ENCODE peak calls at places on chromosomes 4 and X, in five cellular contexts. H is upper lobe of left lung, T is HCT116, Q is H1, R is stomach. X is an unnamed sample.

GRCh38 chr4:109303141-109303499 is 662 bp upstream of the COL25A1 start:
- DNase-seq in H (no peak), T (no peak), Q (no peak), R (no peak), X (no peak)

GRCh38 chr4:6295495-6295894 is 25.8 kb downstream of the WFS1 start:
- DNase-seq in H (no peak), T (no peak), Q (no peak), R (no peak), X (no peak)

GRCh38 chr4:109472343-109472761 is 38.7 kb downstream of the SEC24B start:
- DNase-seq in H (no peak), T (no peak), Q (no peak), R (no peak), X (no peak)

GRCh38 chr4:41358626-41359025 is 101.9 kb downstream of the UCHL1 start:
- DNase-seq in H (peak), T (no peak), Q (no peak), R (peak), X (no peak)

GRCh38 chr4:77819409-77819835 is 254 bp upstream of the CNOT6L start:
- DNase-seq in H (peak), T (no peak), Q (no peak), R (no peak), X (peak)

GRCh38 chr4:76200771-76201224 is 12.8 kb downstream of the SCARB2 start:
- DNase-seq in H (peak), T (no peak), Q (no peak), R (no peak), X (no peak)

GRCh38 chr4:91064157-91064853 is 937.1 kb downstream of the CCSER1 start:
- DNase-seq in H (no peak), T (peak), Q (peak), R (no peak), X (no peak)

GRCh38 chr4:24598025-24598424 is 13.7 kb upstream of the DHX15 start:
- DNase-seq in H (peak), T (peak), Q (no peak), R (peak), X (no peak)

GRCh38 chrX:153638436-153639176 is 8.4 kb upstream of the DUSP9 start:
- DNase-seq in H (no peak), T (no peak), Q (no peak), R (peak), X (no peak)

DNA sequence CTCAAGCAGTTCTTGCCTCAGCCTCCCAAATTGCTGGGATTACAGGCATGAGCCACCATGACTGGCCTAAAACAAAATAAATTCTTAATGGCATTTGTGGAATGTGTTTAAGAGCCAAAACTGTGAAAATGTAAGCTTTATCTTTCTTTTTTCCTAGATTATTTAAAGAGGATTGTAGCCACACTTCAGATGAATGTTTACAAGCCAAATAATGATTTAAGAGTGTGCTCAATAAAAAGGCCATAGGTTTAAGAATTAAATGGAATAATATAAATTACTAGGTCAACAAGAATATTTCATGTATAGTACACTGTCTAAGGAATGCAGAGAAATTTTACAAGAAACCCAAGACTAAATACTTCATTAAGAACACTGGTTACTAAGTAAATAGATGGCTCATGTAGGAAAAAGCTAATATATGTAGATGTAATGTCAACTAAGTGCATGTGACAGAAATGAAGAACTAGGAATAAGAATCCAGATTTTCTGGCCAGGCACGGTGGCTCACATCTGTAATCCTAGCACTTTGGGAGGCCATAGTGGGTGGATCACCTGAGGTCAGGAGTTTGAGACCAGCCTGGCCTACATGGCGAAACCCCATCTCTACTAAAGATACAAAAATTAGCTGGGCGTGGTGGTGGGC is 21.3 kb upstream of the UGDH start:
- DNase-seq in H (no peak), T (no peak), Q (no peak), R (no peak), X (no peak)
- TF ChIP-seq POLR2AphosphoS5 in H (no peak), T (no peak), Q (no peak), R (no peak), X (no peak)

DNA sequence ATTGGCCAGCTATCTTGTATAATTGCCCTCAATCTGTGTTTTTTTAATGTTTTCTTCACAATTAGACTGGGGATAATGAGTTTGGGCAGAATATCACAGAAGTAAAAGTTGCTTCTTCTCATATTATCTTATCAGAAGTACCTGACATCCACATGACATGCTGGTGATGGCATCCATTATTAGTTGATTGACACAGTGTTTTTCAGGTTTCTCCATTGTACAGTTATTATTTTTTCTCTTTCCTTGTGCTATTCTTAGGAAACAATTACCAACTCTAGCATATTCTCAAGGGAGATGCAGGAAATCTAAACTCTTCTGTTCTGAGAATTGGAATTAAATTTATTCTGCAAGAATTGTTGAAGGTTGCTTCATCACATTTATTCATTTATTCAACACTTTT is 1000.1 kb upstream of the LCORL start:
- DNase-seq in H (no peak), T (no peak), Q (no peak), R (no peak), X (no peak)
- TF ChIP-seq POLR2AphosphoS5 in H (no peak), T (no peak), Q (no peak), R (no peak), X (no peak)

GRCh38 chrX:1743105-1743504 is 128.2 kb downstream of the ASMT start:
- DNase-seq in H (no peak), T (no peak), Q (no peak), R (no peak), X (no peak)

DNA sequence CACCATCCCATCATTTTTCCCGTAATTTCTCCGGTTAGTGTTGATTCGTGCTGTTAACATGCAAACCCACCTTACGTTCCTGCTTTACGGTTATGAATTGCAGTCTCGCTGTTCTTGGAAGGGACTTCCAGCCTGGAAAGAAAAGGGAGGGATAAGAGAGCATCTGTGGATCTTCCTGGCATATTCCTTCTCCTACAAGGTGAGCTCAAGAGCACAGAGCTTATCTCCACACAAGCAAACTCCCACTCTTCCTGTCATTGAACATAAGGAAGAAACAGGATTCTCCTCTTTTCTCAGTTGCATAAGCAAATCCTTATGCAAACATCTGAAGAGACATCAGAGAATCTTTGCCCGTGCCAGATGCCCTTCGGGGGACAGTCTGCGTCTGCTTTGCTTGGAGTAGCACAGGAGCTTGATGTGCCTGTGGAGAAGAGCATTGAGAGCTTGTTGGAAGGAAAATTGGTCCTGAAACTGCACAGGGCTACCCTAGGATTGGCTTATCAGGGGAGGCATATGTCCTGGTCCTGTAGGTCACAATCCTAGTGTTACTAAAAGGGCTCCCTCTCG is 127.1 kb downstream of the ASMT start:
- DNase-seq in H (no peak), T (no peak), Q (no peak), R (no peak), X (no peak)
- TF ChIP-seq POLR2AphosphoS5 in H (no peak), T (no peak), Q (no peak), R (no peak), X (no peak)

GRCh38 chr4:73874386-73874785 is 5.2 kb downstream of the CXCL1 start:
- DNase-seq in H (no peak), T (no peak), Q (no peak), R (no peak), X (no peak)
- TF ChIP-seq POLR2AphosphoS5 in H (no peak), T (no peak), Q (no peak), R (no peak), X (no peak)

GRCh38 chr4:88448905-88449689 is 7.8 kb upstream of the HERC5 start:
- DNase-seq in H (no peak), T (no peak), Q (no peak), R (no peak), X (no peak)
- TF ChIP-seq POLR2AphosphoS5 in H (no peak), T (no peak), Q (no peak), R (no peak), X (no peak)

GRCh38 chr4:7941111-7942018 is 1.7 kb upstream of the AFAP1 start:
- DNase-seq in H (no peak), T (no peak), Q (no peak), R (no peak), X (no peak)

GRCh38 chr4:7936963-7937362 is 2.7 kb downstream of the AFAP1 start:
- DNase-seq in H (no peak), T (no peak), Q (no peak), R (no peak), X (no peak)

GRCh38 chr4:7942019-7942556 is 2.4 kb upstream of the AFAP1 start:
- DNase-seq in H (no peak), T (no peak), Q (no peak), R (no peak), X (no peak)

GRCh38 chr4:7938513-7939376 is 916 bp downstream of the AFAP1 start:
- DNase-seq in H (no peak), T (no peak), Q (no peak), R (peak), X (no peak)

DNA sequence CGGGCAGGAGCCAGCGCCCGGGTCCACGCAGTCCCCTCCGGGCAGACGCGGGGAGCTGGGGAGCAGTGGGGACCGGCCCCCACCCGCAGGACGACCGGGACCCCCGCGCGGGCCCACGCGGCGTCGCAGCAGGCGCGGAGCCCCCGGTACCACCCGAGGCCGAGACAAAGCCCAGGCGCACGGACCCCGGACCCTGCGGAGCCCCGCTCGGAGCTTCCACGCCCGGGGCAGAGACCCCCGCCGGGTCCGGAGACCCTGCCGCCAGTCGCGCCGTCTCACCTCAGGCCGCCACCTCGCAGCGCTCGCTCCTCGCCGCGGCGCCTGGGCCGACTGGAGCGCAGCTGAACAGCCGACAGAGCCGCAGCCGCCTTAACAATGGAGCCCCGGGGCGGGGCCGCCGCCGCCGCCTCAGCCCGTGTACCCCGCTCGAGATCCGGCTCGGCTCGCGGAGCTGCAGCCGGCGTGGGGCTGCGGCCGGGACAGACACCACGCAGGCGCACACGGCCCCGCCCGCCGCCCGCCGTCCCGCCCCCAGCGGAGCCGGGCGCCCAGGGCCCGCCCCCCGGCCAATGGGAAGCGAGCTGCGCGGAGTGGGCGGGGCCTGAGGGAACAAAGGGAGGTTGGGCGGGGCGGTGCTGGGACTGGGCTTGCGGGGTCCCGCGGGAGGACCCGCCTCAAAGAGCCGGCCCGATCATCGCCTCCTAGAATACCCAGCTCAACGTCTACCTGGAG is at the start of gene AFAP1:
- DNase-seq in H (peak), T (peak), Q (peak), R (peak), X (peak)
- TF ChIP-seq POLR2AphosphoS5 in H (peak), T (peak), Q (no peak), R (peak), X (peak)

DNA sequence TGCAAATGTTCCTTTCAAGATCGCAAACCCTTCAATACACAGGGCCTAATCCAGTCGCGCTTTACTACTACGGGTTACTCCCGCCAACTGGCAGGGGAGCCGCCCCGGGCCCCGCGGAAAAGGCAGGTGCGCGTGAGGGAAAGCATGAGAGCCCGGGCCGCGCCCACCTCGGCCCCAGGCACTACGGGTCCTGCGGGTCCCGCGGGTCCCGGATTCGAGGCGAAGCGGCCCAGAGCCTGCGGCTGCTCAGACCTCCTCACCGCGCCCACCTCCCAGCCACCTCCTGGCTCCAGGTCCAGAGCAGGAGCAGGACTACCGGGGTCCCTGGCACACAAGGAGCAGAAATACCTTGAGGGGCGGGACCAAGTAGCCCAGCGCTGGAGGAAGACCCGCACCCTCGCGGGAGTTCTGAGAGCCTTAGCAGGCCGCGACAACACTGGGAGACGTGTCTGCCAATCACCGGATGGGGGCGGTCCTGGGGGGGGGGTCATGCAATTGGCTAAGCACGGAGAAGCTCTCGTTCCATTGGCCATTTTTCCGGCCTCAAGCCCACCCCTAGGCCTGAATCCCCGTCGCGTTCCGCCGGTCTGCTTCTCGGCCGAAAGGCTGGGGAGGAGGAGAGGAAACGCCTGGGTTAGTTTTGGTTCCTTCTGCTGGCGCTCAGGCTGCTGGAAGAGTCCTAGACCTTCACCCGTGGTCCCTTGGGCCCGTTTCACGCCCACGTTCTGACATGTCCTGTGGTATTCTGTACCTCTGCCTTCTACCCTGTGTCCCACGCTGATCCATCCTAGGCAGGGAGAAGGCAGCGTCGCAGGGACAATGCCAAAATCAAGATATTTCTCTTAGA is 29.0 kb downstream of the ERVMER34-1 start:
- DNase-seq in H (peak), T (peak), Q (peak), R (peak), X (peak)
- TF ChIP-seq POLR2AphosphoS5 in H (peak), T (peak), Q (peak), R (peak), X (no peak)

GRCh38 chr4:18021720-18022571 is at the start of gene LCORL:
- DNase-seq in H (peak), T (peak), Q (peak), R (peak), X (peak)
- TF ChIP-seq POLR2AphosphoS5 in H (peak), T (no peak), Q (peak), R (peak), X (no peak)